ENCODE peak calls at places on chromosomes 12 and 14, in seven cellular contexts. One of them, this sample, is unnamed.

GRCh38 chr12:95141305-95141704 is 67.9 kb upstream of the NR2C1 start:
- DNase-seq in CD4-positive, alpha-beta memory T cell: no peak
- DNase-seq in testis: no peak
- DNase-seq in dorsolateral prefrontal cortex: no peak
- DNase-seq in tibial artery: no peak
- DNase-seq in sigmoid colon: no peak
- DNase-seq in AG04449: no peak
- DNase-seq in this sample: no peak

GRCh38 chr12:2267624-2268477 is 215.1 kb downstream of the CACNA1C start:
- DNase-seq in dorsolateral prefrontal cortex: no peak
- DNase-seq in sigmoid colon: peak
- DNase-seq in AG04449: no peak
- DNase-seq in tibial artery: peak
- DNase-seq in testis: no peak
- DNase-seq in CD4-positive, alpha-beta memory T cell: no peak
- DNase-seq in this sample: peak

GRCh38 chr14:35254736-35255135 is 37.4 kb upstream of the PSMA6 start:
- DNase-seq in tibial artery: no peak
- DNase-seq in AG04449: no peak
- DNase-seq in dorsolateral prefrontal cortex: no peak
- DNase-seq in testis: no peak
- DNase-seq in CD4-positive, alpha-beta memory T cell: no peak
- DNase-seq in sigmoid colon: no peak
- DNase-seq in this sample: no peak

GRCh38 chr14:74938873-74939495 is 15.9 kb upstream of the RPS6KL1 start:
- DNase-seq in sigmoid colon: no peak
- DNase-seq in AG04449: no peak
- DNase-seq in testis: no peak
- DNase-seq in tibial artery: peak
- DNase-seq in dorsolateral prefrontal cortex: no peak
- DNase-seq in CD4-positive, alpha-beta memory T cell: no peak
- DNase-seq in this sample: no peak

GRCh38 chr12:93616584-93617101 is 44.2 kb downstream of the SOCS2 start:
- DNase-seq in CD4-positive, alpha-beta memory T cell: no peak
- DNase-seq in AG04449: no peak
- DNase-seq in sigmoid colon: no peak
- DNase-seq in testis: no peak
- DNase-seq in dorsolateral prefrontal cortex: no peak
- DNase-seq in tibial artery: no peak
- DNase-seq in this sample: peak

GRCh38 chr14:60092516-60092915 is 793 bp downstream of the PCNX4 start:
- DNase-seq in testis: peak
- DNase-seq in AG04449: no peak
- DNase-seq in CD4-positive, alpha-beta memory T cell: no peak
- DNase-seq in dorsolateral prefrontal cortex: no peak
- DNase-seq in tibial artery: no peak
- DNase-seq in sigmoid colon: no peak
- DNase-seq in this sample: no peak

GRCh38 chr14:72462041-72462440 is 431.9 kb downstream of the DPF3 start:
- DNase-seq in tibial artery: no peak
- DNase-seq in testis: no peak
- DNase-seq in dorsolateral prefrontal cortex: no peak
- DNase-seq in sigmoid colon: no peak
- DNase-seq in CD4-positive, alpha-beta memory T cell: no peak
- DNase-seq in AG04449: no peak
- DNase-seq in this sample: no peak

GRCh38 chr12:66662179-66662578 is 16.7 kb downstream of the GRIP1 start:
- DNase-seq in CD4-positive, alpha-beta memory T cell: no peak
- DNase-seq in dorsolateral prefrontal cortex: no peak
- DNase-seq in AG04449: no peak
- DNase-seq in sigmoid colon: no peak
- DNase-seq in tibial artery: no peak
- DNase-seq in testis: no peak
- DNase-seq in this sample: no peak

GRCh38 chr14:92207012-92207927 is 85.5 kb downstream of the CPSF2 start:
- DNase-seq in testis: no peak
- DNase-seq in CD4-positive, alpha-beta memory T cell: no peak
- DNase-seq in dorsolateral prefrontal cortex: no peak
- DNase-seq in sigmoid colon: no peak
- DNase-seq in tibial artery: no peak
- DNase-seq in AG04449: no peak
- DNase-seq in this sample: no peak

GRCh38 chr12:124809878-124810277 is 53.8 kb downstream of the SCARB1 start:
- DNase-seq in sigmoid colon: no peak
- DNase-seq in testis: no peak
- DNase-seq in AG04449: no peak
- DNase-seq in dorsolateral prefrontal cortex: no peak
- DNase-seq in tibial artery: no peak
- DNase-seq in CD4-positive, alpha-beta memory T cell: no peak
- DNase-seq in this sample: no peak

GRCh38 chr14:78637489-78637888 is 467.3 kb downstream of the NRXN3 start:
- DNase-seq in sigmoid colon: no peak
- DNase-seq in CD4-positive, alpha-beta memory T cell: no peak
- DNase-seq in testis: no peak
- DNase-seq in dorsolateral prefrontal cortex: no peak
- DNase-seq in AG04449: no peak
- DNase-seq in tibial artery: no peak
- DNase-seq in this sample: no peak

GRCh38 chr14:99579903-99580570 is 24.0 kb downstream of the CCDC85C start:
- DNase-seq in testis: no peak
- DNase-seq in tibial artery: no peak
- DNase-seq in CD4-positive, alpha-beta memory T cell: no peak
- DNase-seq in sigmoid colon: no peak
- DNase-seq in AG04449: no peak
- DNase-seq in dorsolateral prefrontal cortex: no peak
- DNase-seq in this sample: peak

GRCh38 chr14:99616832-99617488 is 13.0 kb upstream of the CCDC85C start:
- DNase-seq in testis: no peak
- DNase-seq in tibial artery: no peak
- DNase-seq in CD4-positive, alpha-beta memory T cell: no peak
- DNase-seq in AG04449: no peak
- DNase-seq in sigmoid colon: no peak
- DNase-seq in dorsolateral prefrontal cortex: no peak
- DNase-seq in this sample: no peak

GRCh38 chr12:56150563-56150962 is 1.8 kb upstream of the MYL6B start:
- DNase-seq in tibial artery: no peak
- DNase-seq in AG04449: no peak
- DNase-seq in dorsolateral prefrontal cortex: no peak
- DNase-seq in CD4-positive, alpha-beta memory T cell: no peak
- DNase-seq in testis: no peak
- DNase-seq in sigmoid colon: no peak
- DNase-seq in this sample: no peak

GRCh38 chr12:68823711-68824110 is 15.7 kb downstream of the MDM2 start:
- DNase-seq in CD4-positive, alpha-beta memory T cell: no peak
- DNase-seq in sigmoid colon: no peak
- DNase-seq in AG04449: no peak
- DNase-seq in tibial artery: no peak
- DNase-seq in dorsolateral prefrontal cortex: no peak
- DNase-seq in testis: no peak
- DNase-seq in this sample: no peak

GRCh38 chr14:105193916-105194782 is 13.0 kb upstream of the NUDT14 start:
- DNase-seq in dorsolateral prefrontal cortex: no peak
- DNase-seq in CD4-positive, alpha-beta memory T cell: no peak
- DNase-seq in AG04449: no peak
- DNase-seq in testis: no peak
- DNase-seq in sigmoid colon: no peak
- DNase-seq in tibial artery: no peak
- DNase-seq in this sample: no peak

GRCh38 chr14:71591929-71592328 is 340.3 kb upstream of the RGS6 start:
- DNase-seq in dorsolateral prefrontal cortex: no peak
- DNase-seq in CD4-positive, alpha-beta memory T cell: no peak
- DNase-seq in tibial artery: no peak
- DNase-seq in testis: no peak
- DNase-seq in sigmoid colon: no peak
- DNase-seq in AG04449: peak
- DNase-seq in this sample: peak

GRCh38 chr12:78002878-78003277 is 172.2 kb downstream of the NAV3 start:
- DNase-seq in sigmoid colon: no peak
- DNase-seq in dorsolateral prefrontal cortex: no peak
- DNase-seq in testis: no peak
- DNase-seq in AG04449: no peak
- DNase-seq in CD4-positive, alpha-beta memory T cell: no peak
- DNase-seq in tibial artery: no peak
- DNase-seq in this sample: no peak

GRCh38 chr12:81627336-81628189 is 131.6 kb downstream of the PPFIA2 start:
- DNase-seq in dorsolateral prefrontal cortex: no peak
- DNase-seq in AG04449: no peak
- DNase-seq in CD4-positive, alpha-beta memory T cell: no peak
- DNase-seq in sigmoid colon: no peak
- DNase-seq in tibial artery: no peak
- DNase-seq in testis: peak
- DNase-seq in this sample: peak

GRCh38 chr14:91230363-91231035 is 14.0 kb downstream of the GPR68 start:
- DNase-seq in dorsolateral prefrontal cortex: no peak
- DNase-seq in CD4-positive, alpha-beta memory T cell: no peak
- DNase-seq in sigmoid colon: no peak
- DNase-seq in tibial artery: no peak
- DNase-seq in AG04449: no peak
- DNase-seq in testis: no peak
- DNase-seq in this sample: no peak

GRCh38 chr12:46230985-46231384 is 37.9 kb downstream of the SLC38A1 start:
- DNase-seq in AG04449: no peak
- DNase-seq in CD4-positive, alpha-beta memory T cell: no peak
- DNase-seq in testis: no peak
- DNase-seq in sigmoid colon: no peak
- DNase-seq in tibial artery: no peak
- DNase-seq in dorsolateral prefrontal cortex: no peak
- DNase-seq in this sample: no peak

GRCh38 chr12:5556033-5556614 is 124.2 kb downstream of the NTF3 start:
- DNase-seq in dorsolateral prefrontal cortex: no peak
- DNase-seq in testis: peak
- DNase-seq in AG04449: no peak
- DNase-seq in tibial artery: no peak
- DNase-seq in CD4-positive, alpha-beta memory T cell: no peak
- DNase-seq in sigmoid colon: no peak
- DNase-seq in this sample: no peak

GRCh38 chr14:47154276-47154797 is 502.8 kb upstream of the RPL10L start:
- DNase-seq in CD4-positive, alpha-beta memory T cell: no peak
- DNase-seq in testis: no peak
- DNase-seq in dorsolateral prefrontal cortex: no peak
- DNase-seq in tibial artery: no peak
- DNase-seq in sigmoid colon: no peak
- DNase-seq in AG04449: no peak
- DNase-seq in this sample: no peak

GRCh38 chr12:69534389-69534822 is 50.9 kb upstream of the CCT2 start:
- DNase-seq in CD4-positive, alpha-beta memory T cell: no peak
- DNase-seq in tibial artery: peak
- DNase-seq in AG04449: peak
- DNase-seq in dorsolateral prefrontal cortex: peak
- DNase-seq in testis: peak
- DNase-seq in sigmoid colon: peak
- DNase-seq in this sample: peak

GRCh38 chr12:19575307-19576243 is 136.3 kb downstream of the AEBP2 start:
- DNase-seq in dorsolateral prefrontal cortex: no peak
- DNase-seq in tibial artery: no peak
- DNase-seq in CD4-positive, alpha-beta memory T cell: no peak
- DNase-seq in testis: no peak
- DNase-seq in sigmoid colon: peak
- DNase-seq in AG04449: peak
- DNase-seq in this sample: peak

GRCh38 chr12:103456006-103456405 is 39.8 kb downstream of the C12orf42 start:
- DNase-seq in tibial artery: no peak
- DNase-seq in dorsolateral prefrontal cortex: no peak
- DNase-seq in CD4-positive, alpha-beta memory T cell: no peak
- DNase-seq in sigmoid colon: no peak
- DNase-seq in testis: peak
- DNase-seq in AG04449: no peak
- DNase-seq in this sample: no peak

GRCh38 chr12:11785722-11786121 is 136.2 kb downstream of the ETV6 start:
- DNase-seq in dorsolateral prefrontal cortex: no peak
- DNase-seq in AG04449: no peak
- DNase-seq in CD4-positive, alpha-beta memory T cell: no peak
- DNase-seq in testis: no peak
- DNase-seq in sigmoid colon: no peak
- DNase-seq in tibial artery: no peak
- DNase-seq in this sample: no peak

DNA sequence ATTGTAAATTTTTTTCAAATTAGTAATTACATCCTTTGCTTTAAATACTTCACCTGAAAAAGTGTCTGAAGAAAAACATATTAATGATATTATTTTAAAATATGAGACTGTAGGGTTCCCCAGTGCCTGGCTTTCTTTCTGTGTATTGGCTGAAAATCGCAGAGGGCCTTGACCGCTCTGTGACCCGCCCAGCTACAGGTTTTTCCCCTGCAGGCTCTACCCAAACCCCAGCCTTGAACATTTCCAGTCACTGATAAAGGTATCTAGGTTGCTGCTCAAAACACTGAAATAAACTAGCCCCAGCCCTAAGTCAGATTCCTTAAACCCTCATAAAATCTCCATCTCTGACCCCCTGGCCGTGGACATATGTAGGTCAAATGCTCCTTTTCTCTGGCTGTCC is 11.9 kb downstream of the KLRG1 start:
- DNase-seq in testis: peak
- DNase-seq in AG04449: no peak
- DNase-seq in sigmoid colon: no peak
- DNase-seq in tibial artery: no peak
- DNase-seq in dorsolateral prefrontal cortex: no peak
- DNase-seq in CD4-positive, alpha-beta memory T cell: no peak
- DNase-seq in this sample: no peak
- H3K4me3 ChIP-seq in testis: no peak
- H3K4me3 ChIP-seq in AG04449: no peak
- H3K4me3 ChIP-seq in sigmoid colon: no peak
- H3K4me3 ChIP-seq in tibial artery: no peak
- H3K4me3 ChIP-seq in dorsolateral prefrontal cortex: no peak
- H3K4me3 ChIP-seq in CD4-positive, alpha-beta memory T cell: no peak
- H3K4me3 ChIP-seq in this sample: no peak

GRCh38 chr12:40632171-40632570 is 60.1 kb upstream of the CNTN1 start:
- DNase-seq in AG04449: no peak
- DNase-seq in dorsolateral prefrontal cortex: no peak
- DNase-seq in sigmoid colon: no peak
- DNase-seq in tibial artery: no peak
- DNase-seq in CD4-positive, alpha-beta memory T cell: no peak
- DNase-seq in testis: no peak
- DNase-seq in this sample: no peak
- H3K4me3 ChIP-seq in AG04449: no peak
- H3K4me3 ChIP-seq in dorsolateral prefrontal cortex: no peak
- H3K4me3 ChIP-seq in sigmoid colon: no peak
- H3K4me3 ChIP-seq in tibial artery: no peak
- H3K4me3 ChIP-seq in CD4-positive, alpha-beta memory T cell: no peak
- H3K4me3 ChIP-seq in testis: no peak
- H3K4me3 ChIP-seq in this sample: no peak

DNA sequence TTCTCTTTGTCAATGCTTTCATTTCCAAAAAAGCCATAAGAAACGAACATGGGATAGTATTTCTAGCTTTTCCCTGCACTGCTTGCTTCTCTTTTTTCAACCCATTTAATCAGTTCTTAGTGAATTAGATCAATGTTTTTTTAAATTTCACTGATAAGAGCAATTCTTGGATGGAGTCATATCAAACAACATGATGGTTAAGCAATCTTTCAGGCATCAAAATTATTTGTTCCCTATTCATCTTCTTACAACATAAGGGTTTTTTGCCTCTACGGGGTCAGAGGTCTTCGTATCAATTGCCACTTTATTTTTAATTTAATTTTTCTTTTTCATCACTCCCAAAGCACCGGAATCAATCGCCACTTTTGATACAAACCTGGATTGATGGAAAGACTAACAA is 103.8 kb upstream of the RESF1 start:
- DNase-seq in CD4-positive, alpha-beta memory T cell: no peak
- DNase-seq in dorsolateral prefrontal cortex: no peak
- DNase-seq in sigmoid colon: no peak
- DNase-seq in testis: no peak
- DNase-seq in tibial artery: no peak
- DNase-seq in AG04449: no peak
- DNase-seq in this sample: no peak
- H3K4me3 ChIP-seq in CD4-positive, alpha-beta memory T cell: no peak
- H3K4me3 ChIP-seq in dorsolateral prefrontal cortex: no peak
- H3K4me3 ChIP-seq in sigmoid colon: no peak
- H3K4me3 ChIP-seq in testis: no peak
- H3K4me3 ChIP-seq in tibial artery: no peak
- H3K4me3 ChIP-seq in AG04449: no peak
- H3K4me3 ChIP-seq in this sample: no peak

GRCh38 chr14:51428981-51429380 is 188.9 kb downstream of the TMX1 start:
- DNase-seq in AG04449: no peak
- DNase-seq in CD4-positive, alpha-beta memory T cell: no peak
- DNase-seq in tibial artery: no peak
- DNase-seq in testis: no peak
- DNase-seq in sigmoid colon: no peak
- DNase-seq in dorsolateral prefrontal cortex: no peak
- DNase-seq in this sample: no peak
- H3K4me3 ChIP-seq in AG04449: no peak
- H3K4me3 ChIP-seq in CD4-positive, alpha-beta memory T cell: no peak
- H3K4me3 ChIP-seq in tibial artery: no peak
- H3K4me3 ChIP-seq in testis: no peak
- H3K4me3 ChIP-seq in sigmoid colon: no peak
- H3K4me3 ChIP-seq in dorsolateral prefrontal cortex: no peak
- H3K4me3 ChIP-seq in this sample: no peak

This sample was measured in kidney epithelial cell.